ENCODE peak calls at places on chromosomes 7 and 10, in seven cellular contexts. Z, F, V, R, P, J and H are unnamed samples.

GRCh38 chr7:92244803-92245486 is 769 bp downstream of the KRIT1 start:
- DNase-seq in Z (no peak), F (no peak), V (peak), R (no peak), P (no peak), J (no peak), H (peak)

GRCh38 chr7:27459021-27459728 is 203.5 kb downstream of the HIBADH start:
- DNase-seq in Z (no peak), F (no peak), V (peak), R (no peak), P (peak), J (no peak), H (no peak)

GRCh38 chr7:139769066-139769465 is 8.7 kb downstream of the HIPK2 start:
- DNase-seq in Z (no peak), F (no peak), V (no peak), R (no peak), P (no peak), J (no peak), H (no peak)

GRCh38 chr10:110005716-110006115 is 2.1 kb upstream of the ADD3 start:
- DNase-seq in Z (peak), F (peak), V (peak), R (no peak), P (no peak), J (no peak), H (peak)

GRCh38 chr10:24434961-24435360 is 226.0 kb downstream of the KIAA1217 start:
- DNase-seq in Z (no peak), F (no peak), V (no peak), R (no peak), P (no peak), J (no peak), H (no peak)

GRCh38 chr10:79024716-79025112 is 44.1 kb upstream of the ZMIZ1 start:
- DNase-seq in Z (no peak), F (no peak), V (no peak), R (peak), P (no peak), J (no peak), H (no peak)

GRCh38 chr10:117249493-117250093 is 8.7 kb downstream of the SLC18A2 start:
- DNase-seq in Z (no peak), F (no peak), V (peak), R (no peak), P (no peak), J (no peak), H (no peak)

GRCh38 chr10:13056461-13057077 is 43.4 kb upstream of the OPTN start:
- DNase-seq in Z (no peak), F (peak), V (peak), R (no peak), P (no peak), J (peak), H (peak)

GRCh38 chr7:140525741-140526140 is 46.4 kb upstream of the MKRN1 start:
- DNase-seq in Z (no peak), F (no peak), V (peak), R (no peak), P (no peak), J (no peak), H (peak)

GRCh38 chr10:113020838-113021237 is 70.8 kb downstream of the TCF7L2 start:
- DNase-seq in Z (no peak), F (no peak), V (peak), R (no peak), P (no peak), J (no peak), H (no peak)

GRCh38 chr10:76040107-76040829 is 608.8 kb downstream of the LRMDA start:
- DNase-seq in Z (no peak), F (peak), V (no peak), R (no peak), P (no peak), J (no peak), H (no peak)

GRCh38 chr7:156827587-156828203 is 65.3 kb downstream of the LMBR1 start:
- DNase-seq in Z (peak), F (peak), V (peak), R (no peak), P (no peak), J (no peak), H (peak)

GRCh38 chr7:149615690-149616270 is 118.2 kb upstream of the ZNF746 start:
- DNase-seq in Z (no peak), F (peak), V (no peak), R (no peak), P (peak), J (no peak), H (no peak)

GRCh38 chr10:44991571-44991970 is 9.2 kb upstream of the ZNF22 start:
- DNase-seq in Z (no peak), F (no peak), V (no peak), R (peak), P (peak), J (no peak), H (no peak)

GRCh38 chr10:29522038-29522855 is 112.5 kb downstream of the SVIL start:
- DNase-seq in Z (no peak), F (no peak), V (no peak), R (no peak), P (no peak), J (peak), H (no peak)